ENCODE peak calls at places on chromosome 2, in five cellular contexts. One of them, this sample, is unnamed.

GRCh38 chr2:203804070-203804469 is 63.5 kb upstream of the CTLA4 start:
- DNase-seq in BE2C: no peak
- DNase-seq in foreskin keratinocyte: no peak
- DNase-seq in GM13976: no peak
- DNase-seq in fibroblast of the aortic adventitia: peak
- DNase-seq in this sample: no peak

GRCh38 chr2:237134321-237134720 is 48.6 kb downstream of the COPS8 start:
- DNase-seq in BE2C: no peak
- DNase-seq in foreskin keratinocyte: no peak
- DNase-seq in GM13976: no peak
- DNase-seq in fibroblast of the aortic adventitia: no peak
- DNase-seq in this sample: no peak

GRCh38 chr2:190159453-190159852 is 96.9 kb upstream of the MSTN start:
- DNase-seq in BE2C: no peak
- DNase-seq in foreskin keratinocyte: peak
- DNase-seq in GM13976: no peak
- DNase-seq in fibroblast of the aortic adventitia: peak
- DNase-seq in this sample: no peak

GRCh38 chr2:118431188-118431562 is 342.9 kb downstream of the INSIG2 start:
- DNase-seq in BE2C: no peak
- DNase-seq in foreskin keratinocyte: peak
- DNase-seq in GM13976: no peak
- DNase-seq in fibroblast of the aortic adventitia: no peak
- DNase-seq in this sample: no peak

GRCh38 chr2:141464995-141465394 is 665.8 kb downstream of the LRP1B start:
- DNase-seq in BE2C: no peak
- DNase-seq in foreskin keratinocyte: no peak
- DNase-seq in GM13976: no peak
- DNase-seq in fibroblast of the aortic adventitia: no peak
- DNase-seq in this sample: no peak

GRCh38 chr2:96091141-96091710 is 25.1 kb downstream of the ADRA2B start:
- DNase-seq in BE2C: peak
- DNase-seq in foreskin keratinocyte: no peak
- DNase-seq in GM13976: no peak
- DNase-seq in fibroblast of the aortic adventitia: no peak
- DNase-seq in this sample: peak

GRCh38 chr2:129253461-129253812 is 726.0 kb upstream of the RAB6C start:
- DNase-seq in BE2C: no peak
- DNase-seq in foreskin keratinocyte: no peak
- DNase-seq in GM13976: no peak
- DNase-seq in fibroblast of the aortic adventitia: no peak
- DNase-seq in this sample: no peak

GRCh38 chr2:57886196-57886786 is 160.3 kb upstream of the VRK2 start:
- DNase-seq in BE2C: no peak
- DNase-seq in foreskin keratinocyte: no peak
- DNase-seq in GM13976: no peak
- DNase-seq in fibroblast of the aortic adventitia: no peak
- DNase-seq in this sample: no peak

GRCh38 chr2:48488545-48488944 is 41.4 kb upstream of the STON1 start:
- DNase-seq in BE2C: no peak
- DNase-seq in foreskin keratinocyte: no peak
- DNase-seq in GM13976: no peak
- DNase-seq in fibroblast of the aortic adventitia: no peak
- DNase-seq in this sample: no peak

GRCh38 chr2:225841314-225841713 is 441.8 kb downstream of the NYAP2 start:
- DNase-seq in BE2C: no peak
- DNase-seq in foreskin keratinocyte: no peak
- DNase-seq in GM13976: no peak
- DNase-seq in fibroblast of the aortic adventitia: peak
- DNase-seq in this sample: no peak

GRCh38 chr2:183124957-183125255 is 663 bp downstream of the NUP35 start:
- DNase-seq in BE2C: no peak
- DNase-seq in foreskin keratinocyte: no peak
- DNase-seq in GM13976: no peak
- DNase-seq in fibroblast of the aortic adventitia: no peak
- DNase-seq in this sample: no peak

GRCh38 chr2:71261534-71261933 is 34.6 kb upstream of the PAIP2B start:
- DNase-seq in BE2C: no peak
- DNase-seq in foreskin keratinocyte: no peak
- DNase-seq in GM13976: no peak
- DNase-seq in fibroblast of the aortic adventitia: no peak
- DNase-seq in this sample: no peak

GRCh38 chr2:137381731-137382130 is 582.5 kb upstream of the HNMT start:
- DNase-seq in BE2C: no peak
- DNase-seq in foreskin keratinocyte: no peak
- DNase-seq in GM13976: no peak
- DNase-seq in fibroblast of the aortic adventitia: no peak
- DNase-seq in this sample: no peak

GRCh38 chr2:140586379-140586778 is 1544.4 kb downstream of the LRP1B start:
- DNase-seq in BE2C: peak
- DNase-seq in foreskin keratinocyte: peak
- DNase-seq in GM13976: peak
- DNase-seq in fibroblast of the aortic adventitia: peak
- DNase-seq in this sample: peak

GRCh38 chr2:49616800-49617199 is 462.5 kb upstream of the FSHR start:
- DNase-seq in BE2C: no peak
- DNase-seq in foreskin keratinocyte: peak
- DNase-seq in GM13976: peak
- DNase-seq in fibroblast of the aortic adventitia: no peak
- DNase-seq in this sample: peak

GRCh38 chr2:28163028-28163427 is 229.6 kb upstream of the FOSL2 start:
- DNase-seq in BE2C: no peak
- DNase-seq in foreskin keratinocyte: no peak
- DNase-seq in GM13976: no peak
- DNase-seq in fibroblast of the aortic adventitia: no peak
- DNase-seq in this sample: no peak

DNA sequence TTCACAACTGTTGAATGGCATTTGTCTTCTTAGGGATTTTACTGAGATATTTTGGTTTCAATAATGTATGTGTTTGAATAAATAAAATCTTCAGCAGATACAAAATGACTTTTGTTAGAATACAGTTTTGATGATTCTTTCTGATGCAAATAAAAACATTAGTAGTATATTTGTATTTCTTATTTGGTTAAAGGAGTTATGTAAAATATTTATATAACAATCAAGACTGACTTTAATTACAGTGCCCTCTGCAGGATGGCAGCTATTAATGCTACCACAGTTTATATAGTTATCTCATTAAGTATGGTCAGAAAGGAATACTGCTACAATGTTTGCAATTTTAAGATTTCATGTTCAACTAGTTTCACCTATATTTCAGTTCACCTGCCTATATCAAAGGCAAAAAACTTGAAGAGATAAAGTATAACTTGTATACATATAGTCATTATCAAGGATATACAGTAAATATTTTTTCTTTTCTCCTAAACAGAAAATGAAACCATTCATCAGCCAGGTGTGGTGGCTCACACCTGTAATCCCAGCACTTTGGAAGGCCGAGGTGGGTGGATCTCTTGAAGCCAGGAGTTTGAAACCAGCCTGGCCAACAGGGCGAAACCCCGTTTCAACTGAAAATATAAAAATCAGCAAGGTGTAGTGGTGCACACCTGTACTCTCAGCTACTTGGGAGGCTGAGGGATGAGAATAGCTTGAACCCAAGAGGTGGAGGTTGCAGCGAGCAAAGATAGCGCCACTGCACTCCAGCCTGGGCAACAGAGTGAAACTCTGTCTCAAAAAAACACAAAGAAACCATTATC is 19.8 kb downstream of the ARL5A start:
- DNase-seq in BE2C: no peak
- DNase-seq in foreskin keratinocyte: no peak
- DNase-seq in GM13976: no peak
- DNase-seq in fibroblast of the aortic adventitia: peak
- DNase-seq in this sample: peak
- TF ChIP-seq CTCF in BE2C: peak
- TF ChIP-seq CTCF in foreskin keratinocyte: peak
- TF ChIP-seq CTCF in GM13976: peak
- TF ChIP-seq CTCF in fibroblast of the aortic adventitia: peak
- TF ChIP-seq CTCF in this sample: peak

DNA sequence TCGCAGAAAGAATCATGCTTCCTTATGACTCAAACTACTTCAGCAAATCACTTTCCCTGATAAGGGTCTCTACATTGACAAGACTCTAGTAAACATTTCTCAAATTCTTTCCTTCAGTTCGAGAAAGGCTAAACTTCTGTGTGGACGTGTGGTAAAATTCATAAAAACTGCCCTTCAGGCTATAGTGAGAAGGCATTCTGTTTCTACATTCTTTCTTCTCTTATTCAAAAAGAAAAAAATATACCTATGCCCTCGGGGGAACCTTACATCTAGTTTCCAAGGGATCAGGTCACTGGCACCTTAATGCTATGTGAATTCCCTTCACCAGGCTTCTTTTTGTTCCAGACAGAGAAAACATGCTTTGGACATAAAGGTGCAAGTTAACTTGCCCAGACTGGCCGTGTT is 4.9 kb downstream of the VIT start:
- DNase-seq in BE2C: no peak
- DNase-seq in foreskin keratinocyte: peak
- DNase-seq in GM13976: no peak
- DNase-seq in fibroblast of the aortic adventitia: peak
- DNase-seq in this sample: no peak
- TF ChIP-seq CTCF in BE2C: no peak
- TF ChIP-seq CTCF in foreskin keratinocyte: peak
- TF ChIP-seq CTCF in GM13976: no peak
- TF ChIP-seq CTCF in fibroblast of the aortic adventitia: no peak
- TF ChIP-seq CTCF in this sample: no peak

GRCh38 chr2:109318150-109318948 is 189.3 kb downstream of the SH3RF3 start:
- DNase-seq in BE2C: no peak
- DNase-seq in foreskin keratinocyte: no peak
- DNase-seq in GM13976: no peak
- DNase-seq in fibroblast of the aortic adventitia: peak
- DNase-seq in this sample: no peak
- TF ChIP-seq CTCF in BE2C: no peak
- TF ChIP-seq CTCF in foreskin keratinocyte: peak
- TF ChIP-seq CTCF in GM13976: no peak
- TF ChIP-seq CTCF in fibroblast of the aortic adventitia: peak
- TF ChIP-seq CTCF in this sample: no peak

GRCh38 chr2:227163998-227164744 is at the start of the genes COL4A3 and COL4A4:
- DNase-seq in BE2C: no peak
- DNase-seq in foreskin keratinocyte: no peak
- DNase-seq in GM13976: peak
- DNase-seq in fibroblast of the aortic adventitia: peak
- DNase-seq in this sample: peak

GRCh38 chr2:227160164-227160563 is 3.8 kb downstream of the COL4A4 start:
- DNase-seq in BE2C: no peak
- DNase-seq in foreskin keratinocyte: no peak
- DNase-seq in GM13976: no peak
- DNase-seq in fibroblast of the aortic adventitia: no peak
- DNase-seq in this sample: no peak

GRCh38 chr2:227163445-227163997 is 484 bp downstream of the COL4A4 start:
- DNase-seq in BE2C: no peak
- DNase-seq in foreskin keratinocyte: no peak
- DNase-seq in GM13976: peak
- DNase-seq in fibroblast of the aortic adventitia: peak
- DNase-seq in this sample: peak

GRCh38 chr2:227161947-227162346 is 2.1 kb downstream of the COL4A4 start:
- DNase-seq in BE2C: no peak
- DNase-seq in foreskin keratinocyte: no peak
- DNase-seq in GM13976: no peak
- DNase-seq in fibroblast of the aortic adventitia: peak
- DNase-seq in this sample: no peak

GRCh38 chr2:227164745-227165350 is 424 bp downstream of the COL4A3 start:
- DNase-seq in BE2C: no peak
- DNase-seq in foreskin keratinocyte: no peak
- DNase-seq in GM13976: peak
- DNase-seq in fibroblast of the aortic adventitia: no peak
- DNase-seq in this sample: peak
- TF ChIP-seq CTCF in BE2C: no peak
- TF ChIP-seq CTCF in foreskin keratinocyte: no peak
- TF ChIP-seq CTCF in GM13976: no peak
- TF ChIP-seq CTCF in fibroblast of the aortic adventitia: no peak
- TF ChIP-seq CTCF in this sample: no peak

GRCh38 chr2:227406177-227407031 is 18.7 kb upstream of the SCYGR1 start:
- DNase-seq in BE2C: peak
- DNase-seq in foreskin keratinocyte: peak
- DNase-seq in GM13976: peak
- DNase-seq in fibroblast of the aortic adventitia: peak
- DNase-seq in this sample: peak

GRCh38 chr2:227404575-227404974 is 16.8 kb upstream of the SCYGR1 start:
- DNase-seq in BE2C: no peak
- DNase-seq in foreskin keratinocyte: no peak
- DNase-seq in GM13976: no peak
- DNase-seq in fibroblast of the aortic adventitia: no peak
- DNase-seq in this sample: no peak

GRCh38 chr2:227410191-227410590 is 22.4 kb upstream of the SCYGR1 start:
- DNase-seq in BE2C: no peak
- DNase-seq in foreskin keratinocyte: no peak
- DNase-seq in GM13976: no peak
- DNase-seq in fibroblast of the aortic adventitia: no peak
- DNase-seq in this sample: no peak

GRCh38 chr2:227411320-227411989 is 23.7 kb upstream of the SCYGR1 start:
- DNase-seq in BE2C: no peak
- DNase-seq in foreskin keratinocyte: peak
- DNase-seq in GM13976: peak
- DNase-seq in fibroblast of the aortic adventitia: no peak
- DNase-seq in this sample: peak

DNA sequence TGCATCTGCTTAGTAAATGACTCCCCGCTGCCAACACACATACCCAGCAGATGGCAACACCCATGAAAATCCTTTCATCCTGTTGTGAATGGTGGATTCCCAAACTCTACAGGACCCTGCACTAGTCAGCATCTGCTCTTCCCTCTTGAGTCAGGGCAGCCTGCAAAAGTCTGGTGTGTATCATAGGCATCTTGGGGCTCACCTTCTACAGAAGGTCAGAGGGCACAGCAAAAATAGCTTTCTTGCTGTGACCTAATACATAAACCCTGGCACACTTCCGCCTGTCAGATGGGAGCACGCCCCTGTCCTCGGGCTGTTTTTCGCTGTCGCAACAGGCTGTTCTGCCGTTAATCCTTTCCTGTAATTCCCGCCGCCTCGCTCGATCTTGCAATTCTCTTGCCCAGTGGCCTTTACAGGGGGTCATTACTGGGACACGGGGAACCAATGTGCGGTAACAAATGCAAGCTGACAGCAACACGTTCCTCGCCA is 19.9 kb upstream of the SCYGR1 start:
- DNase-seq in BE2C: no peak
- DNase-seq in foreskin keratinocyte: peak
- DNase-seq in GM13976: no peak
- DNase-seq in fibroblast of the aortic adventitia: no peak
- DNase-seq in this sample: no peak
- TF ChIP-seq CTCF in BE2C: no peak
- TF ChIP-seq CTCF in foreskin keratinocyte: peak
- TF ChIP-seq CTCF in GM13976: no peak
- TF ChIP-seq CTCF in fibroblast of the aortic adventitia: no peak
- TF ChIP-seq CTCF in this sample: no peak

DNA sequence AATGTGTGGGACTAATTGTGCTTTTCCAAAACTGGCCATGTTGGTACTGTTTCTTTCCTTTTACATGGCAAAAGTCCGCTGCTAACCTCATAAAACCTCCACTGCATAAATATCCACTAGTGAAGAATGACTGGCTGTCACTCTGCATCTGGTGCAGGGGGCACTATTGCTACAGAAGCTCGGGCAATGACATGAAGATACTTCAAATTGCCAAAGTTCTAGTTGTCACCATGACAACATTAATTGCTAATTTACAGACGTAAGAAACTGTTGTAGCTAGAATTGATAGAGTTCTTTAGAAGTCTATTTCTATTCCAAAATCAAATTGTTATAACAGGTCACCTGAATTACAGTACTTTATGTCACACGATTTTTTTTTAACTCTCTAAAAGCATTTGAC is 861 bp downstream of the CFAP210 start:
- DNase-seq in BE2C: peak
- DNase-seq in foreskin keratinocyte: no peak
- DNase-seq in GM13976: no peak
- DNase-seq in fibroblast of the aortic adventitia: no peak
- DNase-seq in this sample: no peak
- TF ChIP-seq CTCF in BE2C: peak
- TF ChIP-seq CTCF in foreskin keratinocyte: peak
- TF ChIP-seq CTCF in GM13976: peak
- TF ChIP-seq CTCF in fibroblast of the aortic adventitia: no peak
- TF ChIP-seq CTCF in this sample: peak

GRCh38 chr2:10812362-10813084 is at the start of gene PDIA6:
- DNase-seq in BE2C: peak
- DNase-seq in foreskin keratinocyte: peak
- DNase-seq in GM13976: peak
- DNase-seq in fibroblast of the aortic adventitia: peak
- DNase-seq in this sample: peak
- TF ChIP-seq CTCF in BE2C: no peak
- TF ChIP-seq CTCF in foreskin keratinocyte: peak
- TF ChIP-seq CTCF in GM13976: no peak
- TF ChIP-seq CTCF in fibroblast of the aortic adventitia: no peak
- TF ChIP-seq CTCF in this sample: no peak